ENCODE peak calls at places on chromosomes 6 and 20, in four cellular contexts. One of them, this sample, is unnamed. For H3K4me1, the result is how much of the 10 kb centered on the place peaks cover.

GRCh38 chr20:64070244-64070993 is 7.4 kb downstream of the TCEA2 start:
- DNase-seq in ascending aorta: no peak
- DNase-seq in H1: no peak
- DNase-seq in heart right ventricle: no peak
- DNase-seq in this sample: no peak

GRCh38 chr6:20159781-20160540 is 52.3 kb downstream of the MBOAT1 start:
- DNase-seq in ascending aorta: no peak
- DNase-seq in H1: no peak
- DNase-seq in heart right ventricle: no peak
- DNase-seq in this sample: no peak

GRCh38 chr6:4380881-4381281 is 245.5 kb upstream of the ECI2 start:
- DNase-seq in ascending aorta: no peak
- DNase-seq in H1: no peak
- DNase-seq in heart right ventricle: no peak
- DNase-seq in this sample: no peak

GRCh38 chr6:158206740-158207451 is 38.7 kb downstream of the GTF2H5 start:
- DNase-seq in ascending aorta: no peak
- DNase-seq in H1: no peak
- DNase-seq in heart right ventricle: no peak
- DNase-seq in this sample: no peak

GRCh38 chr6:126267621-126268020 is 72.3 kb upstream of the CENPW start:
- DNase-seq in ascending aorta: no peak
- DNase-seq in H1: no peak
- DNase-seq in heart right ventricle: no peak
- DNase-seq in this sample: no peak

GRCh38 chr6:138162104-138162946 is 586 bp downstream of the ARFGEF3 start:
- DNase-seq in ascending aorta: no peak
- DNase-seq in H1: peak
- DNase-seq in heart right ventricle: peak
- DNase-seq in this sample: no peak

GRCh38 chr6:104638841-104639290 is 220.9 kb downstream of the HACE1 start:
- DNase-seq in ascending aorta: no peak
- DNase-seq in H1: no peak
- DNase-seq in heart right ventricle: peak
- DNase-seq in this sample: no peak

GRCh38 chr20:8244637-8245036 is 112.6 kb downstream of the PLCB1 start:
- DNase-seq in ascending aorta: no peak
- DNase-seq in H1: no peak
- DNase-seq in heart right ventricle: no peak
- DNase-seq in this sample: no peak

GRCh38 chr6:126335210-126335609 is 4.7 kb upstream of the CENPW start:
- DNase-seq in ascending aorta: no peak
- DNase-seq in H1: no peak
- DNase-seq in heart right ventricle: no peak
- DNase-seq in this sample: no peak

GRCh38 chr6:116444092-116444491 is 17.1 kb upstream of the CALHM6 start:
- DNase-seq in ascending aorta: no peak
- DNase-seq in H1: no peak
- DNase-seq in heart right ventricle: no peak
- DNase-seq in this sample: no peak

GRCh38 chr20:57665589-57665971 is 44.2 kb downstream of the PMEPA1 start:
- DNase-seq in ascending aorta: no peak
- DNase-seq in H1: no peak
- DNase-seq in heart right ventricle: no peak
- DNase-seq in this sample: no peak

GRCh38 chr20:24977797-24978196 is 14.8 kb downstream of the APMAP start:
- DNase-seq in ascending aorta: no peak
- DNase-seq in H1: no peak
- DNase-seq in heart right ventricle: no peak
- DNase-seq in this sample: no peak

GRCh38 chr20:35327074-35327976 is 35.1 kb upstream of the FAM83C start:
- DNase-seq in ascending aorta: no peak
- DNase-seq in H1: no peak
- DNase-seq in heart right ventricle: no peak
- DNase-seq in this sample: no peak

GRCh38 chr20:45343445-45343866 is 4.8 kb downstream of the SDC4 start:
- DNase-seq in ascending aorta: no peak
- DNase-seq in H1: peak
- DNase-seq in heart right ventricle: no peak
- DNase-seq in this sample: no peak

GRCh38 chr6:108988291-108988690 is 106.4 kb downstream of the SESN1 start:
- DNase-seq in ascending aorta: no peak
- DNase-seq in H1: no peak
- DNase-seq in heart right ventricle: no peak
- DNase-seq in this sample: no peak

GRCh38 chr6:110622912-110623578 is 146.6 kb upstream of the SLC22A16 start:
- DNase-seq in ascending aorta: no peak
- DNase-seq in H1: no peak
- DNase-seq in heart right ventricle: no peak
- DNase-seq in this sample: no peak

GRCh38 chr6:129188795-129189194 is 305.9 kb downstream of the LAMA2 start:
- DNase-seq in ascending aorta: no peak
- DNase-seq in H1: no peak
- DNase-seq in heart right ventricle: no peak
- DNase-seq in this sample: no peak

GRCh38 chr6:81265106-81265505 is 487.4 kb downstream of the TENT5A start:
- DNase-seq in ascending aorta: no peak
- DNase-seq in H1: no peak
- DNase-seq in heart right ventricle: no peak
- DNase-seq in this sample: no peak

GRCh38 chr6:132190815-132191175 is 210.5 kb downstream of the MOXD1 start:
- DNase-seq in ascending aorta: no peak
- DNase-seq in H1: no peak
- DNase-seq in heart right ventricle: no peak
- DNase-seq in this sample: no peak

GRCh38 chr20:45097485-45098095 is 3.3 kb downstream of the KCNS1 start:
- DNase-seq in ascending aorta: no peak
- DNase-seq in H1: no peak
- DNase-seq in heart right ventricle: no peak
- DNase-seq in this sample: no peak

DNA sequence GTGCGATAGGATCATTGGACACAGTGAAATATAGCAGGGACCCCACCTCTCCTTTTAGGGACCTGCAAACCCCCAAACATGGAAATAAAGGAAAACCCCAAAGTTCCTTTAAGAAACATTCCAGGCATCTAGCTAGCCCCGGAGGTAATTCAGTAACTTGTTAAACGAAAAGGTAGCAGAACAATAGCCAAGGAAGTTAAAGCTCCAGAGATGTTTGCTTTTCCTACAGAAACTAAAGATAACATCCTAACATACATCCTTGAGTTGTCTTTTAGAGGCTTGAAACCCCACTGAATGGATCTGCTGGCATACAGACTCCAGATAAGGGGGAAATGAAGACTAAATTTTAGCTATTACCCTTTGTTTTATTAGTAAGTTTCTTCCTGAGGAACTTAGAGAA is 51.0 kb downstream of the FAM184A start:
- DNase-seq in ascending aorta: no peak
- DNase-seq in H1: no peak
- DNase-seq in heart right ventricle: no peak
- DNase-seq in this sample: no peak
- H3K4me1 ChIP-seq in ascending aorta: under half
- H3K4me1 ChIP-seq in H1: under half
- H3K4me1 ChIP-seq in heart right ventricle: under half
- H3K4me1 ChIP-seq in this sample: under half

GRCh38 chr6:27518881-27519795 is 46.2 kb upstream of the ZNF184 start:
- DNase-seq in ascending aorta: no peak
- DNase-seq in H1: peak
- DNase-seq in heart right ventricle: peak
- DNase-seq in this sample: peak

GRCh38 chr6:27512525-27512924 is 39.6 kb upstream of the ZNF184 start:
- DNase-seq in ascending aorta: no peak
- DNase-seq in H1: no peak
- DNase-seq in heart right ventricle: no peak
- DNase-seq in this sample: no peak

GRCh38 chr6:27517238-27517637 is 44.3 kb upstream of the ZNF184 start:
- DNase-seq in ascending aorta: no peak
- DNase-seq in H1: no peak
- DNase-seq in heart right ventricle: no peak
- DNase-seq in this sample: no peak

GRCh38 chr6:27514906-27515495 is 42.1 kb upstream of the ZNF184 start:
- DNase-seq in ascending aorta: no peak
- DNase-seq in H1: no peak
- DNase-seq in heart right ventricle: no peak
- DNase-seq in this sample: no peak

GRCh38 chr6:27517928-27518787 is 45.3 kb upstream of the ZNF184 start:
- DNase-seq in ascending aorta: no peak
- DNase-seq in H1: no peak
- DNase-seq in heart right ventricle: no peak
- DNase-seq in this sample: no peak
- H3K27ac ChIP-seq in ascending aorta: peak
- H3K27ac ChIP-seq in H1: no peak
- H3K27ac ChIP-seq in heart right ventricle: peak
- H3K27ac ChIP-seq in this sample: no peak

GRCh38 chr6:43091020-43091419 is 14.9 kb downstream of the PTK7 start:
- DNase-seq in ascending aorta: no peak
- DNase-seq in H1: no peak
- DNase-seq in heart right ventricle: no peak
- DNase-seq in this sample: no peak

GRCh38 chr6:43092635-43093034 is 16.5 kb downstream of the PTK7 start:
- DNase-seq in ascending aorta: no peak
- DNase-seq in H1: no peak
- DNase-seq in heart right ventricle: no peak
- DNase-seq in this sample: no peak

GRCh38 chr6:43095939-43096338 is 19.8 kb downstream of the PTK7 start:
- DNase-seq in ascending aorta: no peak
- DNase-seq in H1: no peak
- DNase-seq in heart right ventricle: no peak
- DNase-seq in this sample: no peak

GRCh38 chr6:43091592-43091991 is 15.5 kb downstream of the PTK7 start:
- DNase-seq in ascending aorta: no peak
- DNase-seq in H1: no peak
- DNase-seq in heart right ventricle: no peak
- DNase-seq in this sample: no peak

DNA sequence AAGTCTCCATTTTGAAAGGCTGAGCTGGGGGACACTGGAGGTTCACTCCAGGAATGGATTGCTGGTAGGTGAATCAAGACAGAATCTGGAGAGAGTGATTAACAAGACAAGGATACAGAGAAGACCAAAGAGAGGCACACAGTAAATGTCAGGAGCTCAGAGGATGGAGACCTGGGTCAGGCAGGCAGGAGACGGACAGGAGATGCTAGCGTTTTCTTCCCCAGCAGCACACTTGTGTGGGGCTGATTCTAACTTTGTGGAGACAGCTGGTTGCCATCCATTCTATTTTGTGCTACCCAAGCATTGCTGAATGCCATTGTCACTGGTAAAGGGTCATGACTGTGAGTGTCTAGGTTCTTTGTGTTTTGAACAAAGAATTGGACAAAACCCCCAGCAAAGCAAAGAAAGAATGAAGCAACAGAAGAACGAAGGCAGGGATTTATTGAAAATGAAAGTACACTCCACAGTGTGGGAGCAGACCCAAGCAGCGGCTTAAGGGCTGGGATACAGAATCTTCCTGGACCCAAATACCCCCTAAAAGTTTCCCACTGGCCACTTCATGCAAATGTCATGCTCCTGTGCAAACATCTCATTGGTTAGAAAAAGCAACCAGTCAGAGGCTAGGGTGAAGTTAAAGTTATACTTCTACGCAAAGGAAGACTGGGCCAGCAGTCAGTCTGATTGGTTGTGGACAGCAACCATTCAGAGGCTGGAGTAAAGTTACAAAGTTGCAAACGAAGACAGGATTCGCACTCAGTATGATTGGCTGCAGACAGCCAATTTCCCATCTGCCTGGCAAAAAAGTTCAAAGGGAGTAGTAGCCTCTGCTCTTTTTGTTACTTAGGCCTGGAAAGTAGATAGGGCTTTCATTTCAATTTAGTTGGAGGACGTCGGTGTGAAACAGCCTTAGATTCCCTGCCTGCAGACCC is 17.5 kb downstream of the PTK7 start:
- DNase-seq in ascending aorta: no peak
- DNase-seq in H1: no peak
- DNase-seq in heart right ventricle: no peak
- DNase-seq in this sample: no peak
- H3K4me1 ChIP-seq in ascending aorta: under half
- H3K4me1 ChIP-seq in H1: under half
- H3K4me1 ChIP-seq in heart right ventricle: under half
- H3K4me1 ChIP-seq in this sample: under half

GRCh38 chr6:73704260-73704659 is 8.3 kb downstream of the CD109 start:
- DNase-seq in ascending aorta: no peak
- DNase-seq in H1: no peak
- DNase-seq in heart right ventricle: no peak
- DNase-seq in this sample: no peak
- H3K27ac ChIP-seq in ascending aorta: no peak
- H3K27ac ChIP-seq in H1: no peak
- H3K27ac ChIP-seq in heart right ventricle: no peak
- H3K27ac ChIP-seq in this sample: no peak